ENCODE peak calls at places on chromosomes 6 and 20, in six cellular contexts. One of them, this sample, is unnamed.

GRCh38 chr6:6781172-6781876 is 192.8 kb downstream of the LY86 start:
- DNase-seq in aorta: peak; percentile 85
- DNase-seq in kidney tubule cell: peak; percentile 88
- DNase-seq in stimulated activated naive CD4-positive, alpha-beta T cell: no peak
- DNase-seq in fibroblast of villous mesenchyme: peak; percentile 58
- DNase-seq in NCI-H2081: no peak
- DNase-seq in this sample: no peak

GRCh38 chr20:51326241-51326819 is 216.2 kb downstream of the NFATC2 start:
- DNase-seq in aorta: no peak
- DNase-seq in kidney tubule cell: no peak
- DNase-seq in stimulated activated naive CD4-positive, alpha-beta T cell: peak; percentile 10
- DNase-seq in fibroblast of villous mesenchyme: peak; percentile 30
- DNase-seq in NCI-H2081: peak; percentile 32
- DNase-seq in this sample: no peak

GRCh38 chr6:34359438-34360158 is 32.9 kb downstream of the NUDT3 start:
- DNase-seq in aorta: no peak
- DNase-seq in kidney tubule cell: no peak
- DNase-seq in stimulated activated naive CD4-positive, alpha-beta T cell: no peak
- DNase-seq in fibroblast of villous mesenchyme: peak; percentile 72
- DNase-seq in NCI-H2081: no peak
- DNase-seq in this sample: no peak

GRCh38 chr20:56805966-56806365 is 176.9 kb downstream of the TFAP2C start:
- DNase-seq in aorta: no peak
- DNase-seq in kidney tubule cell: no peak
- DNase-seq in stimulated activated naive CD4-positive, alpha-beta T cell: no peak
- DNase-seq in fibroblast of villous mesenchyme: no peak
- DNase-seq in NCI-H2081: no peak
- DNase-seq in this sample: no peak

GRCh38 chr6:8229913-8230312 is 127.6 kb upstream of the EEF1E1 start:
- DNase-seq in aorta: no peak
- DNase-seq in kidney tubule cell: peak; percentile 52
- DNase-seq in stimulated activated naive CD4-positive, alpha-beta T cell: no peak
- DNase-seq in fibroblast of villous mesenchyme: no peak
- DNase-seq in NCI-H2081: no peak
- DNase-seq in this sample: no peak

GRCh38 chr6:40627316-40627715 is 40.2 kb upstream of the LRFN2 start:
- DNase-seq in aorta: no peak
- DNase-seq in kidney tubule cell: no peak
- DNase-seq in stimulated activated naive CD4-positive, alpha-beta T cell: no peak
- DNase-seq in fibroblast of villous mesenchyme: no peak
- DNase-seq in NCI-H2081: no peak
- DNase-seq in this sample: no peak

GRCh38 chr6:89251170-89251569 is 34.0 kb upstream of the GABRR1 start:
- DNase-seq in aorta: no peak
- DNase-seq in kidney tubule cell: peak; percentile 69
- DNase-seq in stimulated activated naive CD4-positive, alpha-beta T cell: no peak
- DNase-seq in fibroblast of villous mesenchyme: no peak
- DNase-seq in NCI-H2081: no peak
- DNase-seq in this sample: no peak

GRCh38 chr20:61680096-61680495 is 385.6 kb downstream of the TAF4 start:
- DNase-seq in aorta: no peak
- DNase-seq in kidney tubule cell: no peak
- DNase-seq in stimulated activated naive CD4-positive, alpha-beta T cell: no peak
- DNase-seq in fibroblast of villous mesenchyme: no peak
- DNase-seq in NCI-H2081: no peak
- DNase-seq in this sample: no peak

GRCh38 chr6:26284537-26285142 is 80.4 kb upstream of the BTN3A2 start:
- DNase-seq in aorta: peak; percentile 84
- DNase-seq in kidney tubule cell: peak; percentile 65
- DNase-seq in stimulated activated naive CD4-positive, alpha-beta T cell: peak; percentile 78
- DNase-seq in fibroblast of villous mesenchyme: peak; percentile 76
- DNase-seq in NCI-H2081: peak; percentile 2
- DNase-seq in this sample: peak; percentile 13

GRCh38 chr6:70164556-70164955 is 138.3 kb downstream of the COL9A1 start:
- DNase-seq in aorta: no peak
- DNase-seq in kidney tubule cell: no peak
- DNase-seq in stimulated activated naive CD4-positive, alpha-beta T cell: no peak
- DNase-seq in fibroblast of villous mesenchyme: no peak
- DNase-seq in NCI-H2081: no peak
- DNase-seq in this sample: no peak

GRCh38 chr6:164085552-164086325 is 671.2 kb downstream of the QKI start:
- DNase-seq in aorta: peak; percentile 92
- DNase-seq in kidney tubule cell: peak; percentile 45
- DNase-seq in stimulated activated naive CD4-positive, alpha-beta T cell: no peak
- DNase-seq in fibroblast of villous mesenchyme: no peak
- DNase-seq in NCI-H2081: no peak
- DNase-seq in this sample: no peak

GRCh38 chr20:46770330-46771194 is 61.1 kb downstream of the SLC2A10 start:
- DNase-seq in aorta: no peak
- DNase-seq in kidney tubule cell: peak; percentile 39
- DNase-seq in stimulated activated naive CD4-positive, alpha-beta T cell: no peak
- DNase-seq in fibroblast of villous mesenchyme: no peak
- DNase-seq in NCI-H2081: no peak
- DNase-seq in this sample: no peak

GRCh38 chr6:119313937-119314893 is 35.3 kb downstream of the MAN1A1 start:
- DNase-seq in aorta: no peak
- DNase-seq in kidney tubule cell: no peak
- DNase-seq in stimulated activated naive CD4-positive, alpha-beta T cell: peak; percentile 58
- DNase-seq in fibroblast of villous mesenchyme: no peak
- DNase-seq in NCI-H2081: no peak
- DNase-seq in this sample: no peak

This sample was measured in NCI-H774.